ENCODE peak calls at places on chromosomes 16 and 17, in seven cellular contexts. O is GM23248; W is NCI-H510A; T is stimulated activated CD8-positive, alpha-beta memory T cell treated with anti-CD3 and anti-CD28 coated beads, Interleukin-2, amount 100 ng/mL, for 1 hour; C is GM04503; G is NCI-H1436; Y is caudate nucleus. U is an unnamed sample.
A peak's percentile ranks its signal among the peaks of the same experiment; 100 is the strongest.

GRCh38 chr16:1117926-1118325 is 21.9 kb upstream of the C1QTNF8 start:
- DNase-seq in O (no peak), W (no peak), T (no peak), C (no peak), G (no peak), Y (no peak), U (no peak)

GRCh38 chr17:68509151-68510057 is 2.8 kb upstream of the PRKAR1A start:
- DNase-seq in O (no peak), W (peak; percentile 86), T (no peak), C (no peak), G (no peak), Y (no peak), U (no peak)

GRCh38 chr17:38416840-38417209 is 11.4 kb upstream of the ARHGAP23 start:
- DNase-seq in O (no peak), W (peak; percentile 70), T (no peak), C (no peak), G (peak; percentile 43), Y (no peak), U (no peak)

GRCh38 chr17:64781013-64781392 is 118.9 kb upstream of the SMURF2 start:
- DNase-seq in O (peak; percentile 24), W (no peak), T (no peak), C (no peak), G (peak; percentile 27), Y (no peak), U (no peak)

GRCh38 chr17:16027708-16028584 is 28.3 kb downstream of the TTC19 start:
- DNase-seq in O (peak; percentile 95), W (no peak), T (peak; percentile 12), C (peak; percentile 71), G (no peak), Y (no peak), U (no peak)

GRCh38 chr17:80775863-80776262 is 215.8 kb upstream of the CHMP6 start:
- DNase-seq in O (no peak), W (no peak), T (no peak), C (no peak), G (no peak), Y (no peak), U (no peak)

GRCh38 chr17:50469671-50470305 is 1.1 kb upstream of the CHAD start:
- DNase-seq in O (no peak), W (no peak), T (no peak), C (no peak), G (no peak), Y (no peak), U (no peak)

GRCh38 chr17:77691216-77692085 is 267.1 kb upstream of the TNRC6C start:
- DNase-seq in O (no peak), W (no peak), T (no peak), C (no peak), G (no peak), Y (no peak), U (no peak)

GRCh38 chr17:2635241-2635640 is 41.8 kb downstream of the PAFAH1B1 start:
- DNase-seq in O (no peak), W (no peak), T (no peak), C (no peak), G (no peak), Y (no peak), U (no peak)

GRCh38 chr16:83797013-83797412 is 10.8 kb upstream of the HSBP1 start:
- DNase-seq in O (no peak), W (no peak), T (no peak), C (no peak), G (no peak), Y (no peak), U (no peak)

GRCh38 chr16:527015-527903 is at the start of gene CAPN15:
- DNase-seq in O (peak; percentile 96), W (peak; percentile 68), T (peak; percentile 77), C (peak; percentile 39), G (peak; percentile 85), Y (peak; percentile 93), U (peak; percentile 86)

GRCh38 chr16:80664226-80664625 is 123.4 kb downstream of the DYNLRB2 start:
- DNase-seq in O (no peak), W (no peak), T (no peak), C (no peak), G (no peak), Y (no peak), U (no peak)